ENCODE peak calls at places on chromosomes 11 and 22, in five cellular contexts. M is kidney epithelial cell, J is PC-3, P is esophagus squamous epithelium, Z is kidney. F is an unnamed sample. For H3K36me3, the result is how much of the 10 kb centered on the place peaks cover.

GRCh38 chr11:47524200-47524874 is 28.6 kb downstream of the CELF1 start:
- DNase-seq in M (no peak), J (no peak), P (no peak), Z (no peak), F (peak)

GRCh38 chr11:88555829-88556202 is 218.3 kb upstream of the CTSC start:
- DNase-seq in M (no peak), J (peak), P (no peak), Z (no peak), F (no peak)

GRCh38 chr22:45645526-45646414 is 25.9 kb upstream of the ATXN10 start:
- DNase-seq in M (no peak), J (peak), P (no peak), Z (peak), F (no peak)

GRCh38 chr22:18023509-18024275 is 669 bp downstream of the MICAL3 start:
- DNase-seq in M (no peak), J (peak), P (no peak), Z (peak), F (peak)

GRCh38 chr11:130315354-130315970 is 745 bp upstream of the ZBTB44 start:
- DNase-seq in M (no peak), J (no peak), P (peak), Z (peak), F (peak)

GRCh38 chr11:73334244-73335203 is 26.4 kb downstream of the ARHGEF17 start:
- DNase-seq in M (peak), J (peak), P (no peak), Z (peak), F (peak)

GRCh38 chr11:130217632-130218031 is 58.0 kb downstream of the ST14 start:
- DNase-seq in M (no peak), J (no peak), P (no peak), Z (peak), F (no peak)

GRCh38 chr11:62147545-62147944 is 23.7 kb downstream of the INCENP start:
- DNase-seq in M (no peak), J (no peak), P (no peak), Z (no peak), F (no peak)

GRCh38 chr11:46357483-46357936 is 10.2 kb downstream of the DGKZ start:
- DNase-seq in M (no peak), J (no peak), P (no peak), Z (no peak), F (peak)

GRCh38 chr22:34973016-34973415 is 92.9 kb upstream of the ISX start:
- DNase-seq in M (no peak), J (no peak), P (no peak), Z (no peak), F (no peak)

GRCh38 chr11:45100338-45100737 is 46.1 kb upstream of the PRDM11 start:
- DNase-seq in M (no peak), J (peak), P (no peak), Z (peak), F (peak)

GRCh38 chr11:10379871-10380568 is 75.0 kb upstream of the AMPD3 start:
- DNase-seq in M (no peak), J (peak), P (no peak), Z (no peak), F (peak)

GRCh38 chr22:49964136-49964492 is 3.5 kb downstream of the PIM3 start:
- DNase-seq in M (no peak), J (no peak), P (no peak), Z (peak), F (no peak)

GRCh38 chr11:72577271-72577681 is 96.9 kb downstream of the PDE2A start:
- DNase-seq in M (no peak), J (no peak), P (no peak), Z (no peak), F (no peak)

GRCh38 chr11:130761560-130762220 is 154.6 kb downstream of the SNX19 start:
- DNase-seq in M (no peak), J (no peak), P (no peak), Z (no peak), F (no peak)

GRCh38 chr11:114175706-114176105 is 116.2 kb downstream of the ZBTB16 start:
- DNase-seq in M (no peak), J (no peak), P (no peak), Z (no peak), F (no peak)

GRCh38 chr11:75785187-75785586 is 16.6 kb downstream of the DGAT2 start:
- DNase-seq in M (no peak), J (no peak), P (no peak), Z (peak), F (no peak)

GRCh38 chr22:44159230-44159629 is 21.5 kb upstream of the PARVG start:
- DNase-seq in M (no peak), J (no peak), P (no peak), Z (peak), F (no peak)

GRCh38 chr11:33716236-33716635 is 15.6 kb upstream of the C11orf91 start:
- DNase-seq in M (no peak), J (peak), P (no peak), Z (no peak), F (peak)

GRCh38 chr22:35480627-35481565 is 59.7 kb upstream of the RASD2 start:
- DNase-seq in M (no peak), J (peak), P (no peak), Z (no peak), F (no peak)

GRCh38 chr11:44831605-44832394 is 105.0 kb downstream of the TSPAN18 start:
- DNase-seq in M (no peak), J (no peak), P (no peak), Z (no peak), F (no peak)

GRCh38 chr11:60785806-60786361 is 751 bp downstream of the MS4A10 start:
- DNase-seq in M (no peak), J (no peak), P (no peak), Z (peak), F (no peak)

GRCh38 chr11:76638267-76639197 is 32.0 kb downstream of the LRRC32 start:
- DNase-seq in M (no peak), J (no peak), P (no peak), Z (no peak), F (no peak)

GRCh38 chr22:26800858-26801257 is 143.5 kb downstream of the MIAT start:
- DNase-seq in M (no peak), J (no peak), P (no peak), Z (no peak), F (no peak)

GRCh38 chr11:19633276-19633675 is 79.4 kb upstream of the NAV2 start:
- DNase-seq in M (no peak), J (no peak), P (no peak), Z (no peak), F (no peak)

GRCh38 chr11:19711911-19712280 is 741 bp upstream of the NAV2 start:
- DNase-seq in M (no peak), J (no peak), P (no peak), Z (peak), F (peak)

GRCh38 chr11:101686514-101686913 is 102.7 kb upstream of the TRPC6 start:
- DNase-seq in M (peak), J (peak), P (no peak), Z (no peak), F (peak)

GRCh38 chr11:119706887-119707286 is 22.1 kb downstream of the NECTIN1 start:
- DNase-seq in M (no peak), J (no peak), P (no peak), Z (no peak), F (no peak)

GRCh38 chr11:128931661-128932060 is 11.0 kb downstream of the TP53AIP1 start:
- DNase-seq in M (no peak), J (no peak), P (no peak), Z (no peak), F (no peak)

GRCh38 chr11:7551571-7551970 is 37.8 kb downstream of the PPFIBP2 start:
- DNase-seq in M (no peak), J (no peak), P (no peak), Z (no peak), F (peak)

GRCh38 chr11:134048028-134048427 is 20.8 kb upstream of the JAM3 start:
- DNase-seq in M (no peak), J (no peak), P (no peak), Z (no peak), F (no peak)

GRCh38 chr11:134047586-134047999 is 21.3 kb upstream of the JAM3 start:
- DNase-seq in M (no peak), J (peak), P (no peak), Z (no peak), F (no peak)

GRCh38 chr11:134046681-134047449 is 22.0 kb upstream of the JAM3 start:
- DNase-seq in M (no peak), J (no peak), P (no peak), Z (no peak), F (no peak)

GRCh38 chr11:134044514-134045284 is 24.2 kb upstream of the JAM3 start:
- DNase-seq in M (no peak), J (no peak), P (no peak), Z (no peak), F (no peak)

GRCh38 chr11:134045799-134046635 is 22.9 kb upstream of the JAM3 start:
- DNase-seq in M (no peak), J (no peak), P (no peak), Z (no peak), F (no peak)
- TF ChIP-seq CTCF in M (peak), J (no peak), P (peak), Z (no peak), F (peak)

DNA sequence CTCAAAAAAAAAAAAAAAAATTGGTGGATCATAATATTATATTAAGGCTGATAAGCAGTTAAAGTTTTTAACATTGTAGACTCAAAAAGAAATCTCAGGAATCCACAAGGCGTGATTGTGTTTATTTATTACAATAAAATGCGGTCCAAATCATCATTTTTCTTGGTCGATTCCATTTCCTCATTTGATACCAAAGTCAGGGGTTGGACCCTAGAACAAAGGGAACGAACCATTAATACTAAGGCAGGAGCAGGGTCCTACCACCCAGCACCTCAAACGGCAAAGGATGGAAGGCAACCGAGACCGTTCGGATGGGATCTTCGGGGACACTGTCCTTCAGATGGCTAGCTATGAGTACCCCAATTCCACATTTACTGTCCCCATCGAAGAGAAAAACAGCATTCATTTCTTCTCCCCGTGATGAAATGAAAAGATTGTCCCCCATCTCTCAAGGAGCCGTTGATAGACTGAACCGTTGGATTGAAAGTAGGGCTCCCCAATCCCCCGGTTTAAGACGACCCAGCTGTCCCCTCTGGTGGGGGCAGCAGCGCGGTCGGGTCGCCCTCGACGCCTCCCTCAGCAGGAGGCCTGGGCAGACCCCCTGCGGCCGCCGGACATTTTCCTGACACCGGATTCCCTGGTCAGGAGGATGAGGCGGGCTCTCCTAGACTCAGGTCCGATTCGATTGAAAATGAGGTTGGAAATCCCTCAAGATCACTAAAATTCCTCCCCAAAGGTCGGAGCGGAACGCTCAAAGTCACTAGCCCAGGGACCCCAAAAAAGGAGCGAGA is 607 bp downstream of the DMC1 start:
- DNase-seq in M (no peak), J (no peak), P (no peak), Z (peak), F (no peak)
- H3K4me3 ChIP-seq in M (peak), J (peak), P (peak), Z (peak), F (peak)

GRCh38 chr22:21867528-21868266 is at the start of gene MAPK1:
- DNase-seq in M (peak), J (peak), P (peak), Z (peak), F (peak)

GRCh38 chr22:21868651-21869050 is 1.2 kb upstream of the MAPK1 start:
- DNase-seq in M (no peak), J (no peak), P (no peak), Z (no peak), F (no peak)

GRCh38 chr22:21876486-21877176 is 9.2 kb upstream of the MAPK1 start:
- DNase-seq in M (no peak), J (no peak), P (no peak), Z (no peak), F (no peak)

DNA sequence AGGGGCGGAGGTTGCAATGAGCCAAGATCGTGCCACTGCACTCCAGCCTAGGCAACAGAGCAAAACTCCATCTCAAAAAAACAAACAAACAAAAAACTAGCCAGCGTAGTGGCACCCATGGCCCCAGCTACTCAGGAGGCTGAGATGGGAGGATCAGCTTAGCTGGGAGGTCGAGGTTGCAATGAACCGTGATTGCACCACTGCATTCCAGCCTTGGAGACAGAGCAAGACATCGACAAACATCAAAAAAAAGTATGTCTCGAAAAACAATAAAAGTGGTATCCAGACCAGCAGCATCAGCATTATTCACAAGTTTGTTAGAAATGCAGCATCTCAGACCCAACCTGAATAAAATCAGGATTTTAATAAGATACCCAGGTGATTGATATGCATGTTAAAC is 6.2 kb upstream of the MAPK1 start:
- DNase-seq in M (no peak), J (no peak), P (no peak), Z (no peak), F (no peak)
- H3K36me3 ChIP-seq in M (under half), J (under half), P (under half), Z (under half), F (under half)

GRCh38 chr11:71251159-71251721 is 1.1 kb downstream of the SHANK2 start:
- DNase-seq in M (no peak), J (peak), P (no peak), Z (peak), F (no peak)

GRCh38 chr11:71250512-71251158 is 1.7 kb downstream of the SHANK2 start:
- DNase-seq in M (no peak), J (no peak), P (no peak), Z (no peak), F (no peak)

GRCh38 chr11:71252782-71253730 is 679 bp upstream of the SHANK2 start:
- DNase-seq in M (peak), J (peak), P (no peak), Z (no peak), F (peak)

GRCh38 chr11:71252434-71252781 is at the start of gene SHANK2:
- DNase-seq in M (no peak), J (peak), P (no peak), Z (no peak), F (no peak)

GRCh38 chr11:71251761-71252433 is 480 bp downstream of the SHANK2 start:
- DNase-seq in M (no peak), J (peak), P (no peak), Z (no peak), F (no peak)
- TF ChIP-seq CTCF in M (no peak), J (peak), P (no peak), Z (peak), F (peak)

GRCh38 chr11:110373061-110373702 is 56.6 kb upstream of the FDX1 start:
- DNase-seq in M (no peak), J (peak), P (no peak), Z (no peak), F (peak)
- H3K4me3 ChIP-seq in M (no peak), J (no peak), P (no peak), Z (no peak), F (no peak)

GRCh38 chr11:110290591-110291334 is 5.7 kb downstream of the RDX start:
- DNase-seq in M (no peak), J (no peak), P (no peak), Z (no peak), F (no peak)
- H3K36me3 ChIP-seq in M (under half), J (under half), P (under half), Z (under half), F (under half)

GRCh38 chr11:65931773-65932557 is 12.7 kb downstream of the DRAP1 start:
- DNase-seq in M (no peak), J (no peak), P (no peak), Z (peak), F (no peak)
- TF ChIP-seq CTCF in M (no peak), J (no peak), P (no peak), Z (no peak), F (no peak)

GRCh38 chr11:78022397-78023396 is at the start of gene KCTD14:
- DNase-seq in M (no peak), J (no peak), P (no peak), Z (peak), F (no peak)
- H3K4me3 ChIP-seq in M (peak), J (peak), P (peak), Z (peak), F (peak)

DNA sequence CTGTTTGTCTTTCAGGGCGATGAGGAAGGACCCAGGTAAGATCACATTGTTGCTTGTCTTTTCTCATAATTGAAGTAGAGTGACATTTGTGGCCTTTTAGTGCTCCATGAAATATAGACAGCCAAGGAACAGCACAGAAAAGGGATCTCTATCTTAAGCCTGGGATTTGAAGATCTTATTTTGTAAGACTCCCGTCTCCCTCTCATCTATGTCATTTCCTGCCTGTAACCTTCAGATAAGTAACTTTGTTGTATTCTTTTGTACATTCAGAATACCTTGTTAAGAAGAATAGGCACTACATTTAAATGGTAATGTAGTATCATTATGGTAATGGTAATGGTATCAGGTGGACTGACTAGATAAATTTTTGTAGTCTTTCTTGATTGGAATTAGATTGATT is 72.8 kb downstream of the TRIM44 start:
- DNase-seq in M (no peak), J (no peak), P (no peak), Z (no peak), F (no peak)
- H3K36me3 ChIP-seq in M (under half), J (under half), P (under half), Z (under half), F (under half)

GRCh38 chr11:5548440-5548839 is at the start of gene OR52H1:
- DNase-seq in M (no peak), J (no peak), P (no peak), Z (no peak), F (no peak)

GRCh38 chr11:5547982-5548381 is 358 bp downstream of the OR52H1 start:
- DNase-seq in M (no peak), J (no peak), P (no peak), Z (no peak), F (no peak)

GRCh38 chr11:5556596-5557188 is 8.4 kb upstream of the OR52H1 start:
- DNase-seq in M (no peak), J (no peak), P (no peak), Z (no peak), F (no peak)

GRCh38 chr11:5550440-5551095 is 2.2 kb upstream of the OR52H1 start:
- DNase-seq in M (peak), J (peak), P (no peak), Z (no peak), F (peak)

GRCh38 chr11:5553347-5553746 is 5.0 kb upstream of the OR52H1 start:
- DNase-seq in M (no peak), J (peak), P (no peak), Z (no peak), F (no peak)
- TF ChIP-seq CTCF in M (peak), J (peak), P (no peak), Z (no peak), F (no peak)